ENCODE peak calls at places on chromosomes 11 and 22, in ten cellular contexts. R, Q, T, K, M, B, L, J, Z and O are unnamed samples.

GRCh38 chr11:102205805-102206204 is 95.6 kb downstream of the YAP1 start:
- DNase-seq in R (no peak), Q (no peak), T (no peak), K (no peak), M (no peak), B (no peak), L (no peak), J (no peak), Z (no peak), O (no peak)

GRCh38 chr22:47392729-47393128 is 630.3 kb downstream of the TBC1D22A start:
- DNase-seq in R (no peak), Q (no peak), T (no peak), K (peak), M (no peak), B (no peak), L (peak), J (no peak), Z (no peak), O (no peak)

GRCh38 chr11:119885861-119886567 is 157.0 kb upstream of the NECTIN1 start:
- DNase-seq in R (no peak), Q (no peak), T (no peak), K (no peak), M (peak), B (no peak), L (no peak), J (no peak), Z (no peak), O (no peak)

GRCh38 chr11:14642873-14643696 is 519 bp upstream of the PDE3B start:
- DNase-seq in R (no peak), Q (peak), T (no peak), K (no peak), M (peak), B (no peak), L (peak), J (peak), Z (no peak), O (no peak)

GRCh38 chr11:78341841-78342240 is 75.8 kb downstream of the GAB2 start:
- DNase-seq in R (no peak), Q (no peak), T (no peak), K (no peak), M (no peak), B (no peak), L (no peak), J (no peak), Z (no peak), O (no peak)

GRCh38 chr11:42555197-42555596 is 756.6 kb upstream of the API5 start:
- DNase-seq in R (no peak), Q (no peak), T (peak), K (no peak), M (no peak), B (no peak), L (no peak), J (no peak), Z (no peak), O (no peak)

GRCh38 chr22:39502789-39503464 is 837 bp downstream of the MIEF1 start:
- DNase-seq in R (no peak), Q (no peak), T (no peak), K (peak), M (no peak), B (no peak), L (no peak), J (no peak), Z (no peak), O (no peak)

GRCh38 chr11:109033627-109034340 is 368.9 kb downstream of the DDX10 start:
- DNase-seq in R (peak), Q (no peak), T (peak), K (no peak), M (no peak), B (no peak), L (no peak), J (no peak), Z (no peak), O (no peak)

GRCh38 chr11:71425851-71426250 is 22.3 kb downstream of the DHCR7 start:
- DNase-seq in R (no peak), Q (no peak), T (no peak), K (no peak), M (no peak), B (no peak), L (peak), J (no peak), Z (no peak), O (no peak)

GRCh38 chr11:64529559-64530520 is 61.2 kb upstream of the SLC22A12 start:
- DNase-seq in R (no peak), Q (no peak), T (no peak), K (no peak), M (no peak), B (no peak), L (no peak), J (no peak), Z (no peak), O (no peak)

GRCh38 chr11:83818349-83818748 is 532.2 kb upstream of the CCDC90B start:
- DNase-seq in R (no peak), Q (no peak), T (no peak), K (no peak), M (no peak), B (no peak), L (no peak), J (no peak), Z (no peak), O (no peak)

GRCh38 chr22:36617694-36618522 is 85.6 kb downstream of the CACNG2 start:
- DNase-seq in R (no peak), Q (no peak), T (no peak), K (no peak), M (no peak), B (no peak), L (no peak), J (no peak), Z (no peak), O (no peak)